ENCODE peak calls at places on chromosomes 6 and 20, in seven cellular contexts. One of them, this sample, is unnamed.

GRCh38 chr6:43088654-43089056 is 12.5 kb downstream of the PTK7 start:
- DNase-seq in BJ: no peak
- DNase-seq in right lobe of liver: no peak
- DNase-seq in astrocyte of the spinal cord: peak
- DNase-seq in choroid plexus epithelial cell: peak
- DNase-seq in spleen: peak
- DNase-seq in AG04450: no peak
- DNase-seq in this sample: no peak

GRCh38 chr6:160523223-160523622 is 140.9 kb downstream of the LPA start:
- DNase-seq in BJ: no peak
- DNase-seq in right lobe of liver: no peak
- DNase-seq in astrocyte of the spinal cord: no peak
- DNase-seq in choroid plexus epithelial cell: no peak
- DNase-seq in spleen: no peak
- DNase-seq in AG04450: no peak
- DNase-seq in this sample: no peak

GRCh38 chr6:88538130-88538706 is 372.1 kb upstream of the CNR1 start:
- DNase-seq in BJ: no peak
- DNase-seq in right lobe of liver: no peak
- DNase-seq in astrocyte of the spinal cord: peak
- DNase-seq in choroid plexus epithelial cell: peak
- DNase-seq in spleen: no peak
- DNase-seq in AG04450: no peak
- DNase-seq in this sample: no peak

GRCh38 chr6:134447883-134448387 is 130.0 kb upstream of the SGK1 start:
- DNase-seq in BJ: peak
- DNase-seq in right lobe of liver: no peak
- DNase-seq in astrocyte of the spinal cord: peak
- DNase-seq in choroid plexus epithelial cell: peak
- DNase-seq in spleen: no peak
- DNase-seq in AG04450: peak
- DNase-seq in this sample: no peak

GRCh38 chr6:25263602-25264001 is 15.6 kb upstream of the CARMIL1 start:
- DNase-seq in BJ: peak
- DNase-seq in right lobe of liver: no peak
- DNase-seq in astrocyte of the spinal cord: peak
- DNase-seq in choroid plexus epithelial cell: peak
- DNase-seq in spleen: no peak
- DNase-seq in AG04450: no peak
- DNase-seq in this sample: no peak

GRCh38 chr6:163720460-163721235 is 306.1 kb downstream of the QKI start:
- DNase-seq in BJ: no peak
- DNase-seq in right lobe of liver: no peak
- DNase-seq in astrocyte of the spinal cord: no peak
- DNase-seq in choroid plexus epithelial cell: no peak
- DNase-seq in spleen: no peak
- DNase-seq in AG04450: no peak
- DNase-seq in this sample: no peak

GRCh38 chr6:6890400-6890858 is 217.3 kb upstream of the RREB1 start:
- DNase-seq in BJ: no peak
- DNase-seq in right lobe of liver: no peak
- DNase-seq in astrocyte of the spinal cord: no peak
- DNase-seq in choroid plexus epithelial cell: peak
- DNase-seq in spleen: no peak
- DNase-seq in AG04450: no peak
- DNase-seq in this sample: peak

GRCh38 chr6:30325150-30325872 is 1.4 kb upstream of the TRIM39 start:
- DNase-seq in BJ: no peak
- DNase-seq in right lobe of liver: peak
- DNase-seq in astrocyte of the spinal cord: peak
- DNase-seq in choroid plexus epithelial cell: peak
- DNase-seq in spleen: peak
- DNase-seq in AG04450: no peak
- DNase-seq in this sample: no peak

GRCh38 chr6:153043719-153044118 is 41.2 kb upstream of the MTRF1L start:
- DNase-seq in BJ: no peak
- DNase-seq in right lobe of liver: no peak
- DNase-seq in astrocyte of the spinal cord: no peak
- DNase-seq in choroid plexus epithelial cell: no peak
- DNase-seq in spleen: no peak
- DNase-seq in AG04450: no peak
- DNase-seq in this sample: no peak

GRCh38 chr6:3176562-3177355 is 19.4 kb upstream of the TUBB2A start:
- DNase-seq in BJ: no peak
- DNase-seq in right lobe of liver: no peak
- DNase-seq in astrocyte of the spinal cord: peak
- DNase-seq in choroid plexus epithelial cell: peak
- DNase-seq in spleen: no peak
- DNase-seq in AG04450: peak
- DNase-seq in this sample: peak

GRCh38 chr6:125834347-125834746 is 43.6 kb downstream of the NCOA7 start:
- DNase-seq in BJ: no peak
- DNase-seq in right lobe of liver: no peak
- DNase-seq in astrocyte of the spinal cord: no peak
- DNase-seq in choroid plexus epithelial cell: peak
- DNase-seq in spleen: no peak
- DNase-seq in AG04450: no peak
- DNase-seq in this sample: no peak

GRCh38 chr6:14709900-14710299 is 536.0 kb upstream of the JARID2 start:
- DNase-seq in BJ: no peak
- DNase-seq in right lobe of liver: no peak
- DNase-seq in astrocyte of the spinal cord: no peak
- DNase-seq in choroid plexus epithelial cell: no peak
- DNase-seq in spleen: no peak
- DNase-seq in AG04450: no peak
- DNase-seq in this sample: no peak

GRCh38 chr6:53041356-53041755 is 23.8 kb upstream of the FBXO9 start:
- DNase-seq in BJ: no peak
- DNase-seq in right lobe of liver: no peak
- DNase-seq in astrocyte of the spinal cord: peak
- DNase-seq in choroid plexus epithelial cell: peak
- DNase-seq in spleen: no peak
- DNase-seq in AG04450: no peak
- DNase-seq in this sample: no peak

GRCh38 chr20:22160254-22160653 is 424.1 kb downstream of the FOXA2 start:
- DNase-seq in BJ: no peak
- DNase-seq in right lobe of liver: no peak
- DNase-seq in astrocyte of the spinal cord: no peak
- DNase-seq in choroid plexus epithelial cell: no peak
- DNase-seq in spleen: no peak
- DNase-seq in AG04450: no peak
- DNase-seq in this sample: no peak

GRCh38 chr20:2692886-2693285 is 306 bp downstream of the EBF4 start:
- DNase-seq in BJ: no peak
- DNase-seq in right lobe of liver: no peak
- DNase-seq in astrocyte of the spinal cord: no peak
- DNase-seq in choroid plexus epithelial cell: no peak
- DNase-seq in spleen: peak
- DNase-seq in AG04450: no peak
- DNase-seq in this sample: no peak

GRCh38 chr6:108598316-108598863 is 37.7 kb downstream of the FOXO3 start:
- DNase-seq in BJ: no peak
- DNase-seq in right lobe of liver: no peak
- DNase-seq in astrocyte of the spinal cord: peak
- DNase-seq in choroid plexus epithelial cell: no peak
- DNase-seq in spleen: no peak
- DNase-seq in AG04450: no peak
- DNase-seq in this sample: no peak

GRCh38 chr20:41011551-41012067 is 17.0 kb upstream of the TOP1 start:
- DNase-seq in BJ: no peak
- DNase-seq in right lobe of liver: no peak
- DNase-seq in astrocyte of the spinal cord: no peak
- DNase-seq in choroid plexus epithelial cell: no peak
- DNase-seq in spleen: no peak
- DNase-seq in AG04450: no peak
- DNase-seq in this sample: no peak

GRCh38 chr6:98975331-98975891 is 27.7 kb upstream of the FBXL4 start:
- DNase-seq in BJ: no peak
- DNase-seq in right lobe of liver: no peak
- DNase-seq in astrocyte of the spinal cord: no peak
- DNase-seq in choroid plexus epithelial cell: no peak
- DNase-seq in spleen: no peak
- DNase-seq in AG04450: no peak
- DNase-seq in this sample: no peak

GRCh38 chr6:108133594-108134179 is 32.1 kb upstream of the NR2E1 start:
- DNase-seq in BJ: peak
- DNase-seq in right lobe of liver: peak
- DNase-seq in astrocyte of the spinal cord: peak
- DNase-seq in choroid plexus epithelial cell: peak
- DNase-seq in spleen: peak
- DNase-seq in AG04450: peak
- DNase-seq in this sample: peak

GRCh38 chr20:8021541-8022269 is 2.1 kb upstream of the TMX4 start:
- DNase-seq in BJ: no peak
- DNase-seq in right lobe of liver: no peak
- DNase-seq in astrocyte of the spinal cord: no peak
- DNase-seq in choroid plexus epithelial cell: no peak
- DNase-seq in spleen: no peak
- DNase-seq in AG04450: no peak
- DNase-seq in this sample: no peak

GRCh38 chr6:139296927-139297326 is 5.1 kb upstream of the TXLNB start:
- DNase-seq in BJ: no peak
- DNase-seq in right lobe of liver: no peak
- DNase-seq in astrocyte of the spinal cord: peak
- DNase-seq in choroid plexus epithelial cell: peak
- DNase-seq in spleen: no peak
- DNase-seq in AG04450: no peak
- DNase-seq in this sample: no peak

GRCh38 chr6:36139431-36139830 is 9.1 kb downstream of the MAPK13 start:
- DNase-seq in BJ: no peak
- DNase-seq in right lobe of liver: no peak
- DNase-seq in astrocyte of the spinal cord: no peak
- DNase-seq in choroid plexus epithelial cell: peak
- DNase-seq in spleen: no peak
- DNase-seq in AG04450: no peak
- DNase-seq in this sample: peak
- TF ChIP-seq CTCF in BJ: peak
- TF ChIP-seq CTCF in right lobe of liver: no peak
- TF ChIP-seq CTCF in astrocyte of the spinal cord: peak
- TF ChIP-seq CTCF in choroid plexus epithelial cell: peak
- TF ChIP-seq CTCF in spleen: no peak
- TF ChIP-seq CTCF in AG04450: peak
- TF ChIP-seq CTCF in this sample: no peak

GRCh38 chr6:39400026-39400425 is 77.5 kb upstream of the KCNK16 start:
- DNase-seq in BJ: no peak
- DNase-seq in right lobe of liver: no peak
- DNase-seq in astrocyte of the spinal cord: no peak
- DNase-seq in choroid plexus epithelial cell: no peak
- DNase-seq in spleen: no peak
- DNase-seq in AG04450: no peak
- DNase-seq in this sample: no peak
- TF ChIP-seq CTCF in BJ: no peak
- TF ChIP-seq CTCF in right lobe of liver: no peak
- TF ChIP-seq CTCF in astrocyte of the spinal cord: no peak
- TF ChIP-seq CTCF in choroid plexus epithelial cell: no peak
- TF ChIP-seq CTCF in spleen: no peak
- TF ChIP-seq CTCF in AG04450: no peak
- TF ChIP-seq CTCF in this sample: no peak

GRCh38 chr6:116390571-116390970 is 19.8 kb downstream of the DSE start:
- DNase-seq in BJ: no peak
- DNase-seq in right lobe of liver: no peak
- DNase-seq in astrocyte of the spinal cord: no peak
- DNase-seq in choroid plexus epithelial cell: no peak
- DNase-seq in spleen: no peak
- DNase-seq in AG04450: no peak
- DNase-seq in this sample: no peak

GRCh38 chr6:116396451-116396850 is 25.7 kb downstream of the DSE start:
- DNase-seq in BJ: no peak
- DNase-seq in right lobe of liver: no peak
- DNase-seq in astrocyte of the spinal cord: peak
- DNase-seq in choroid plexus epithelial cell: no peak
- DNase-seq in spleen: no peak
- DNase-seq in AG04450: no peak
- DNase-seq in this sample: no peak

GRCh38 chr6:116395647-116396046 is 24.9 kb downstream of the DSE start:
- DNase-seq in BJ: no peak
- DNase-seq in right lobe of liver: no peak
- DNase-seq in astrocyte of the spinal cord: no peak
- DNase-seq in choroid plexus epithelial cell: no peak
- DNase-seq in spleen: no peak
- DNase-seq in AG04450: no peak
- DNase-seq in this sample: no peak

GRCh38 chr6:116392158-116393032 is 21.6 kb downstream of the DSE start:
- DNase-seq in BJ: no peak
- DNase-seq in right lobe of liver: no peak
- DNase-seq in astrocyte of the spinal cord: peak
- DNase-seq in choroid plexus epithelial cell: peak
- DNase-seq in spleen: no peak
- DNase-seq in AG04450: no peak
- DNase-seq in this sample: no peak

GRCh38 chr6:116393430-116393829 is 22.7 kb downstream of the DSE start:
- DNase-seq in BJ: no peak
- DNase-seq in right lobe of liver: no peak
- DNase-seq in astrocyte of the spinal cord: no peak
- DNase-seq in choroid plexus epithelial cell: peak
- DNase-seq in spleen: no peak
- DNase-seq in AG04450: no peak
- DNase-seq in this sample: no peak
- TF ChIP-seq CTCF in BJ: peak
- TF ChIP-seq CTCF in right lobe of liver: peak
- TF ChIP-seq CTCF in astrocyte of the spinal cord: no peak
- TF ChIP-seq CTCF in choroid plexus epithelial cell: peak
- TF ChIP-seq CTCF in spleen: peak
- TF ChIP-seq CTCF in AG04450: peak
- TF ChIP-seq CTCF in this sample: no peak

GRCh38 chr6:83862776-83863471 is 3.4 kb downstream of the CYB5R4 start:
- DNase-seq in BJ: no peak
- DNase-seq in right lobe of liver: no peak
- DNase-seq in astrocyte of the spinal cord: no peak
- DNase-seq in choroid plexus epithelial cell: no peak
- DNase-seq in spleen: no peak
- DNase-seq in AG04450: no peak
- DNase-seq in this sample: no peak

GRCh38 chr6:83861077-83861476 is 1.6 kb downstream of the CYB5R4 start:
- DNase-seq in BJ: no peak
- DNase-seq in right lobe of liver: no peak
- DNase-seq in astrocyte of the spinal cord: no peak
- DNase-seq in choroid plexus epithelial cell: no peak
- DNase-seq in spleen: no peak
- DNase-seq in AG04450: no peak
- DNase-seq in this sample: no peak

GRCh38 chr6:83860347-83860731 is 850 bp downstream of the CYB5R4 start:
- DNase-seq in BJ: no peak
- DNase-seq in right lobe of liver: no peak
- DNase-seq in astrocyte of the spinal cord: no peak
- DNase-seq in choroid plexus epithelial cell: no peak
- DNase-seq in spleen: no peak
- DNase-seq in AG04450: no peak
- DNase-seq in this sample: no peak

GRCh38 chr6:83854766-83855165 is 1.6 kb downstream of the RIPPLY2 start:
- DNase-seq in BJ: no peak
- DNase-seq in right lobe of liver: no peak
- DNase-seq in astrocyte of the spinal cord: no peak
- DNase-seq in choroid plexus epithelial cell: no peak
- DNase-seq in spleen: no peak
- DNase-seq in AG04450: no peak
- DNase-seq in this sample: no peak

GRCh38 chr6:83859410-83860346 is at the start of gene CYB5R4:
- DNase-seq in BJ: peak
- DNase-seq in right lobe of liver: peak
- DNase-seq in astrocyte of the spinal cord: peak
- DNase-seq in choroid plexus epithelial cell: peak
- DNase-seq in spleen: peak
- DNase-seq in AG04450: peak
- DNase-seq in this sample: peak
- TF ChIP-seq CTCF in BJ: peak
- TF ChIP-seq CTCF in right lobe of liver: peak
- TF ChIP-seq CTCF in astrocyte of the spinal cord: peak
- TF ChIP-seq CTCF in choroid plexus epithelial cell: peak
- TF ChIP-seq CTCF in spleen: peak
- TF ChIP-seq CTCF in AG04450: peak
- TF ChIP-seq CTCF in this sample: no peak